ENCODE peak calls at places on chromosomes 6 and 20, in nine cellular contexts. Y is chondrocyte; J is AG04450; C is WTC11; Z is HFF-Myc; B is GM10248; W is testis; I is activated B cell treated with CpG ODN at 0.5 μM for 24 hours; U is CD8-positive, alpha-beta T cell. F is an unnamed sample.

GRCh38 chr6:21769973-21770372 is 176.4 kb downstream of the SOX4 start:
- DNase-seq in Y (no peak), J (no peak), C (no peak), Z (no peak), B (no peak), W (no peak), I (no peak), U (no peak), F (no peak)

GRCh38 chr6:158061709-158062461 is 80.2 kb downstream of the SYNJ2 start:
- DNase-seq in Y (no peak), J (no peak), C (no peak), Z (no peak), B (no peak), W (no peak), I (no peak), U (no peak), F (no peak)

GRCh38 chr6:131967948-131968347 is 16.8 kb upstream of the CCN2 start:
- DNase-seq in Y (no peak), J (no peak), C (no peak), Z (no peak), B (no peak), W (no peak), I (no peak), U (no peak), F (no peak)

GRCh38 chr6:56040271-56040670 is 164.9 kb upstream of the BMP5 start:
- DNase-seq in Y (no peak), J (no peak), C (no peak), Z (no peak), B (no peak), W (no peak), I (no peak), U (no peak), F (no peak)

GRCh38 chr6:52595796-52596130 is 18.9 kb upstream of the TRAM2 start:
- DNase-seq in Y (no peak), J (no peak), C (no peak), Z (no peak), B (no peak), W (no peak), I (no peak), U (no peak), F (no peak)

GRCh38 chr6:38281131-38281530 is 358.6 kb downstream of the BTBD9 start:
- DNase-seq in Y (no peak), J (no peak), C (no peak), Z (no peak), B (no peak), W (no peak), I (no peak), U (no peak), F (no peak)

GRCh38 chr20:58069796-58070663 is 158.4 kb downstream of the ANKRD60 start:
- DNase-seq in Y (no peak), J (no peak), C (no peak), Z (no peak), B (no peak), W (no peak), I (no peak), U (no peak), F (no peak)

GRCh38 chr6:110340566-110340965 is 17.6 kb downstream of the METTL24 start:
- DNase-seq in Y (no peak), J (no peak), C (no peak), Z (no peak), B (no peak), W (no peak), I (no peak), U (no peak), F (no peak)

GRCh38 chr6:89940225-89941027 is 46.2 kb downstream of the GJA10 start:
- DNase-seq in Y (no peak), J (peak), C (peak), Z (peak), B (peak), W (peak), I (no peak), U (peak), F (peak)

GRCh38 chr6:37920667-37921066 is 101.1 kb downstream of the ZFAND3 start:
- DNase-seq in Y (no peak), J (no peak), C (no peak), Z (no peak), B (no peak), W (no peak), I (no peak), U (no peak), F (no peak)

GRCh38 chr20:37593710-37594109 is 66.0 kb upstream of the BLCAP start:
- DNase-seq in Y (no peak), J (no peak), C (no peak), Z (no peak), B (no peak), W (no peak), I (no peak), U (no peak), F (no peak)

GRCh38 chr20:43844778-43845614 is 69.7 kb upstream of the TOX2 start:
- DNase-seq in Y (no peak), J (peak), C (no peak), Z (peak), B (no peak), W (peak), I (no peak), U (no peak), F (no peak)

GRCh38 chr6:141445928-141446628 is 686.6 kb upstream of the GJE1 start:
- DNase-seq in Y (no peak), J (no peak), C (no peak), Z (no peak), B (no peak), W (no peak), I (no peak), U (no peak), F (no peak)

GRCh38 chr20:45080867-45081616 is 19.9 kb downstream of the KCNS1 start:
- DNase-seq in Y (no peak), J (no peak), C (no peak), Z (no peak), B (no peak), W (no peak), I (no peak), U (no peak), F (peak)
- TF ChIP-seq CTCF in Y (peak), J (peak), C (no peak), Z (peak), B (no peak), W (peak), I (no peak), U (peak), F (peak)

DNA sequence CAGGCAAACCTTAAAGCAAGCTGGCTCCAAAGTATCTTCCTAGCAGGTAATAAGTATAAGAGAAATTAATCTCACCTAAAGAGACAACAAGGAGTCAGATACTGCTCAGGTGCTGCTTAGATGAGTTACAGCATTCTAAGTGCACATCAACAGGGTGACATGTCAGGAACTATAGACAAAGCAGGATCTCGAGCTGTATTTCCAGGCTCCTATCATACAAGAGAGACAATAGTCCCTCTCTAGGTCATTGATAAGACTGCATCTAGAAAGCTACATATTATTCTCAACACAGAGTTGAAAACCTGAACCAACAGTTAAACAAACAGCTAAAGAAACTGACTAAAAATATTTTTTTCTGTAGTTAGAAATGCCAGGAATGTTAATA is 3.9 kb downstream of the PTPRK start:
- DNase-seq in Y (no peak), J (no peak), C (no peak), Z (no peak), B (no peak), W (no peak), I (no peak), U (no peak), F (no peak)
- TF ChIP-seq CTCF in Y (peak), J (peak), C (no peak), Z (no peak), B (no peak), W (no peak), I (no peak), U (peak), F (peak)

GRCh38 chr6:69732640-69733039 is 64.2 kb downstream of the LMBRD1 start:
- DNase-seq in Y (no peak), J (no peak), C (no peak), Z (no peak), B (no peak), W (no peak), I (no peak), U (no peak), F (no peak)
- TF ChIP-seq CTCF in Y (peak), J (peak), C (no peak), Z (no peak), B (peak), W (peak), I (no peak), U (peak), F (no peak)

GRCh38 chr20:24303393-24303792 is 166.0 kb upstream of the SYNDIG1 start:
- DNase-seq in Y (no peak), J (no peak), C (no peak), Z (no peak), B (no peak), W (peak), I (no peak), U (no peak), F (no peak)
- TF ChIP-seq CTCF in Y (peak), J (no peak), C (no peak), Z (no peak), B (no peak), W (no peak), I (no peak), U (no peak), F (no peak)

GRCh38 chr6:228881-229651 is 63.2 kb upstream of the DUSP22 start:
- DNase-seq in Y (peak), J (no peak), C (no peak), Z (no peak), B (peak), W (no peak), I (no peak), U (no peak), F (no peak)

GRCh38 chr6:226516-227073 is 65.7 kb upstream of the DUSP22 start:
- DNase-seq in Y (peak), J (no peak), C (no peak), Z (no peak), B (no peak), W (no peak), I (no peak), U (no peak), F (no peak)

GRCh38 chr6:227812-228338 is 64.4 kb upstream of the DUSP22 start:
- DNase-seq in Y (peak), J (no peak), C (no peak), Z (no peak), B (no peak), W (no peak), I (no peak), U (no peak), F (no peak)

GRCh38 chr6:225907-226306 is 66.4 kb upstream of the DUSP22 start:
- DNase-seq in Y (peak), J (no peak), C (no peak), Z (no peak), B (no peak), W (no peak), I (no peak), U (no peak), F (no peak)

DNA sequence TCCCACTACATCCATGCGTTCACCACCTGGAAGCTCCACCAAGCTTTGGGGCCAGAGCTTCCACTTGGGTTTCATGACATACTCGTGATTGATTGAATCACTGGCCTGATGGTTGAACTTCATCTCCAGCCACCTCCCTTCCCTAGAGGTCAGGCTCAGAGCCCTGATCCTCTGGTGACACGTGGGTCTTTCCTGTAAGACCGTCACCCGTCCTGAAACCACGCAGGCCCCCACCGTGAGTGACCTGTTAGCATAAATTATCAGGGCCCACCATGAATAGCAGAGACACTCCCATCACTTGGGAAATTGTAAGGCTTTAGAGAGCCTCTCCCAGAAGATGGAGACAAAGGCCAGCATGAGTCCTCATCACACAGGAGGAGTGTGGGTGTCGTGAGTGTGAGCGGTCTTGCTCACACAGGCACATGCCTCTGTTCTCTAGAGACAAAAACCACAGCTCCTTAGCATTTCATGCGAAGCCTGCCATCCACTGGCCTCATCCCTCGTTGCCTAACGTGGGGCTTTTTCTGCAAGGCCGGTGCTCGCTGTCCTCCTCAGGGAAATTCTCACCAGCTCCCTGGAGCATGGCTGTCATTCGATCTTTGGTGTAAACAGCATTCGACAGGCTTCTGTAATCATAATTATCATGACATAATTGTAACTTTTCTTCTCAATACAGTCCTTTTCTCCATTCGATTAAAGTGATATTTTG is 65.1 kb upstream of the DUSP22 start:
- DNase-seq in Y (peak), J (no peak), C (no peak), Z (no peak), B (peak), W (no peak), I (no peak), U (no peak), F (no peak)
- TF ChIP-seq CTCF in Y (peak), J (no peak), C (no peak), Z (no peak), B (peak), W (no peak), I (no peak), U (no peak), F (no peak)

GRCh38 chr6:4355241-4355640 is 219.9 kb upstream of the ECI2 start:
- DNase-seq in Y (no peak), J (no peak), C (no peak), Z (no peak), B (no peak), W (no peak), I (no peak), U (no peak), F (no peak)
- TF ChIP-seq CTCF in Y (no peak), J (no peak), C (no peak), Z (no peak), B (no peak), W (no peak), I (no peak), U (no peak), F (no peak)

F was measured in endothelial cell.